ENCODE peak calls at places on chromosomes 2 and 18, in nine cellular contexts. One of them, this sample, is unnamed.
A peak's percentile ranks its signal among the peaks of the same experiment; 100 is the strongest.

GRCh38 chr2:200177971-200178911 is 128.3 kb upstream of the SPATS2L start:
- DNase-seq in thyroid gland: no peak
- DNase-seq in tibial nerve: no peak
- DNase-seq in PC-3: no peak
- DNase-seq in adipocyte: peak; percentile 22
- DNase-seq in MM.1S: no peak
- DNase-seq in astrocyte: peak; percentile 74
- DNase-seq in fibroblast of lung: peak; percentile 82
- DNase-seq in neural progenitor cell: no peak
- DNase-seq in this sample: no peak

GRCh38 chr2:158717366-158718195 is 77.5 kb upstream of the DAPL1 start:
- DNase-seq in thyroid gland: no peak
- DNase-seq in adipocyte: no peak
- DNase-seq in astrocyte: no peak
- DNase-seq in neural progenitor cell: peak; percentile 21
- DNase-seq in MM.1S: no peak
- DNase-seq in fibroblast of lung: no peak
- DNase-seq in tibial nerve: no peak
- DNase-seq in PC-3: no peak
- DNase-seq in this sample: no peak

GRCh38 chr2:152336103-152336853 is 1.3 kb downstream of the FMNL2 start:
- DNase-seq in neural progenitor cell: peak; percentile 71
- DNase-seq in astrocyte: peak; percentile 32
- DNase-seq in thyroid gland: peak; percentile 68
- DNase-seq in tibial nerve: peak; percentile 67
- DNase-seq in adipocyte: peak; percentile 80
- DNase-seq in MM.1S: peak; percentile 60
- DNase-seq in fibroblast of lung: peak; percentile 56
- DNase-seq in PC-3: peak; percentile 59
- DNase-seq in this sample: peak; percentile 37

GRCh38 chr18:50240083-50240563 is 26.2 kb downstream of the CFAP53 start:
- DNase-seq in tibial nerve: no peak
- DNase-seq in PC-3: peak; percentile 59
- DNase-seq in fibroblast of lung: peak; percentile 15
- DNase-seq in thyroid gland: no peak
- DNase-seq in MM.1S: no peak
- DNase-seq in astrocyte: peak; percentile 1
- DNase-seq in adipocyte: no peak
- DNase-seq in neural progenitor cell: no peak
- DNase-seq in this sample: no peak

GRCh38 chr2:231524477-231525247 is 5.6 kb downstream of the NMUR1 start:
- DNase-seq in astrocyte: no peak
- DNase-seq in MM.1S: no peak
- DNase-seq in PC-3: no peak
- DNase-seq in neural progenitor cell: no peak
- DNase-seq in thyroid gland: no peak
- DNase-seq in tibial nerve: no peak
- DNase-seq in adipocyte: no peak
- DNase-seq in fibroblast of lung: no peak
- DNase-seq in this sample: no peak

GRCh38 chr2:200418399-200418798 is 91.5 kb downstream of the KCTD18 start:
- DNase-seq in tibial nerve: no peak
- DNase-seq in fibroblast of lung: no peak
- DNase-seq in PC-3: no peak
- DNase-seq in thyroid gland: no peak
- DNase-seq in adipocyte: no peak
- DNase-seq in MM.1S: no peak
- DNase-seq in neural progenitor cell: no peak
- DNase-seq in astrocyte: no peak
- DNase-seq in this sample: no peak

GRCh38 chr2:11366326-11366741 is 21.9 kb upstream of the ROCK2 start:
- DNase-seq in tibial nerve: no peak
- DNase-seq in adipocyte: no peak
- DNase-seq in neural progenitor cell: no peak
- DNase-seq in PC-3: no peak
- DNase-seq in thyroid gland: no peak
- DNase-seq in MM.1S: no peak
- DNase-seq in astrocyte: no peak
- DNase-seq in fibroblast of lung: no peak
- DNase-seq in this sample: no peak

GRCh38 chr18:58263055-58263732 is 219.2 kb downstream of the NEDD4L start:
- DNase-seq in MM.1S: no peak
- DNase-seq in fibroblast of lung: peak; percentile 56
- DNase-seq in astrocyte: peak; percentile 51
- DNase-seq in adipocyte: no peak
- DNase-seq in PC-3: peak; percentile 85
- DNase-seq in thyroid gland: no peak
- DNase-seq in tibial nerve: no peak
- DNase-seq in neural progenitor cell: no peak
- DNase-seq in this sample: no peak

GRCh38 chr2:8490166-8490565 is 191.7 kb upstream of the ID2 start:
- DNase-seq in adipocyte: no peak
- DNase-seq in thyroid gland: no peak
- DNase-seq in fibroblast of lung: no peak
- DNase-seq in PC-3: no peak
- DNase-seq in neural progenitor cell: no peak
- DNase-seq in MM.1S: no peak
- DNase-seq in tibial nerve: no peak
- DNase-seq in astrocyte: no peak
- DNase-seq in this sample: no peak
- H3K9me3 ChIP-seq in adipocyte: no peaks in the 10 kb centered on the region
- H3K9me3 ChIP-seq in thyroid gland: no peaks in the 10 kb centered on the region
- H3K9me3 ChIP-seq in fibroblast of lung: no peaks in the 10 kb centered on the region
- H3K9me3 ChIP-seq in PC-3: no peaks in the 10 kb centered on the region
- H3K9me3 ChIP-seq in neural progenitor cell: no peaks in the 10 kb centered on the region
- H3K9me3 ChIP-seq in MM.1S: no peaks in the 10 kb centered on the region
- H3K9me3 ChIP-seq in tibial nerve: no peaks in the 10 kb centered on the region
- H3K9me3 ChIP-seq in astrocyte: no peaks in the 10 kb centered on the region
- H3K9me3 ChIP-seq in this sample: no peaks in the 10 kb centered on the region

DNA sequence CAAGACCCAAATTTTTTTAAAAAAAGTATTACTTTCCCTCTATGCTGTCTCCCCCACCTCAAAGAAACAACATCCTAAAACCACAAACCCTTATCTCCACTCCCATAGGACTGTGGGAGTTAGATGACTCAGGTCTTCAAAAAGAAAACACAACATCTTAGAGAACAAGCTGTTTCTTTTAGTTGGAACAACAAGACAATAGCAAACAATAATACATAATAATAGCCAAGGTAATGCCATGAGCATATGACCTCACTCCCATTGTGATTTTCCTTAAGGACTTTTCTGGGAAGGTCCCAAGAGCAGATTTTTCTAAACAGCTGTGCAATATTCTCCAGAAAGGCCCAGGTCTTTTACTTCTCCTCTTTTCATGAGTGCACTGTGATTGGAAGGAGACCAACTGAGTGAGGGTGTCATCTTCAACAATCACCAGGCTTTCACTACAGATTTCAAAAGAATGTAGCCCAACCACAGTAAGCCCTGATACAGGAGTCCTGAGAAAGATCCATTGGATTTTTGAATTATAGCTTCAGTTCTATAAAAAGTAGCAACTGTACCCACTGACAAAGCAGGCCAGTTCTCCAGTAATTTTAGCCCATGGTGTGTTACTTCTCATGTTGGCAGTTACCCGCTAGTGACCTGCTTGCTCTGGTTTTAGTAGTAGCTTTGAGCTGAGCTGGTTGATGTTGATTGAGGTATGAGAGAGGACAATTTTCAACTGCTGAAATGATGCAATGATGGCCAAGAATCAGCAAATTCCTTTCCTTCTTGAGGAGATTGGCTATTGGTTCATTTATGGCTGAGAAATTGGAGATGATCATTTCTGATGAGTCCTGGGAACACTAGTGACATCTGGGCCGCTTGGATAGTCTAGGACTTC is 144.5 kb upstream of the TCF4 start:
- DNase-seq in MM.1S: no peak
- DNase-seq in neural progenitor cell: no peak
- DNase-seq in adipocyte: peak; percentile 36
- DNase-seq in astrocyte: peak; percentile 75
- DNase-seq in tibial nerve: no peak
- DNase-seq in fibroblast of lung: peak; percentile 81
- DNase-seq in PC-3: no peak
- DNase-seq in thyroid gland: no peak
- DNase-seq in this sample: no peak
- H3K4me3 ChIP-seq in MM.1S: no peak overlapping the region
- H3K4me3 ChIP-seq in neural progenitor cell: no peak overlapping the region
- H3K4me3 ChIP-seq in adipocyte: peak overlapping the region; percentile 40
- H3K4me3 ChIP-seq in astrocyte: no peak overlapping the region
- H3K4me3 ChIP-seq in tibial nerve: no peak overlapping the region
- H3K4me3 ChIP-seq in fibroblast of lung: no peak overlapping the region
- H3K4me3 ChIP-seq in PC-3: no peak overlapping the region
- H3K4me3 ChIP-seq in thyroid gland: no peak overlapping the region
- H3K4me3 ChIP-seq in this sample: no peak overlapping the region

GRCh38 chr18:67486534-67486933 is 30.0 kb downstream of the DSEL start:
- DNase-seq in MM.1S: no peak
- DNase-seq in PC-3: no peak
- DNase-seq in astrocyte: no peak
- DNase-seq in tibial nerve: no peak
- DNase-seq in adipocyte: no peak
- DNase-seq in neural progenitor cell: no peak
- DNase-seq in thyroid gland: no peak
- DNase-seq in fibroblast of lung: no peak
- DNase-seq in this sample: peak; percentile 81
- H3K27me3 ChIP-seq in MM.1S: no peaks in the 10 kb centered on the region
- H3K27me3 ChIP-seq in PC-3: no peaks in the 10 kb centered on the region
- H3K27me3 ChIP-seq in astrocyte: no peaks in the 10 kb centered on the region
- H3K27me3 ChIP-seq in tibial nerve: no peaks in the 10 kb centered on the region
- H3K27me3 ChIP-seq in adipocyte: no peaks in the 10 kb centered on the region
- H3K27me3 ChIP-seq in neural progenitor cell: peaks cover 8% of the 10 kb centered on the region
- H3K27me3 ChIP-seq in thyroid gland: no peaks in the 10 kb centered on the region
- H3K27me3 ChIP-seq in fibroblast of lung: no peaks in the 10 kb centered on the region
- H3K27me3 ChIP-seq in this sample: no peaks in the 10 kb centered on the region

GRCh38 chr2:169862816-169863215 is 35.6 kb downstream of the UBR3 start:
- DNase-seq in adipocyte: peak; percentile 68
- DNase-seq in astrocyte: peak; percentile 14
- DNase-seq in neural progenitor cell: no peak
- DNase-seq in fibroblast of lung: peak; percentile 29
- DNase-seq in PC-3: no peak
- DNase-seq in thyroid gland: no peak
- DNase-seq in tibial nerve: no peak
- DNase-seq in MM.1S: no peak
- DNase-seq in this sample: no peak

GRCh38 chr2:169860149-169860548 is 32.9 kb downstream of the UBR3 start:
- DNase-seq in PC-3: no peak
- DNase-seq in MM.1S: no peak
- DNase-seq in astrocyte: no peak
- DNase-seq in thyroid gland: no peak
- DNase-seq in neural progenitor cell: no peak
- DNase-seq in fibroblast of lung: no peak
- DNase-seq in tibial nerve: no peak
- DNase-seq in adipocyte: peak; percentile 44
- DNase-seq in this sample: no peak

GRCh38 chr2:169859423-169859822 is 32.2 kb downstream of the UBR3 start:
- DNase-seq in adipocyte: no peak
- DNase-seq in astrocyte: no peak
- DNase-seq in neural progenitor cell: no peak
- DNase-seq in MM.1S: no peak
- DNase-seq in thyroid gland: no peak
- DNase-seq in fibroblast of lung: no peak
- DNase-seq in PC-3: no peak
- DNase-seq in tibial nerve: no peak
- DNase-seq in this sample: no peak
- H3K9me3 ChIP-seq in adipocyte: no peaks in the 10 kb centered on the region
- H3K9me3 ChIP-seq in astrocyte: no peaks in the 10 kb centered on the region
- H3K9me3 ChIP-seq in neural progenitor cell: no peaks in the 10 kb centered on the region
- H3K9me3 ChIP-seq in MM.1S: no peaks in the 10 kb centered on the region
- H3K9me3 ChIP-seq in thyroid gland: no peaks in the 10 kb centered on the region
- H3K9me3 ChIP-seq in fibroblast of lung: no peaks in the 10 kb centered on the region
- H3K9me3 ChIP-seq in PC-3: no peaks in the 10 kb centered on the region
- H3K9me3 ChIP-seq in tibial nerve: no peaks in the 10 kb centered on the region
- H3K9me3 ChIP-seq in this sample: no peaks in the 10 kb centered on the region